ENCODE peak calls at places on chromosome 2, in six cellular contexts. Q is dorsolateral prefrontal cortex, X is T-cell, C is suprapubic skin, P is uterus, E is SJSA1. B is an unnamed sample.

GRCh38 chr2:215010390-215010789 is 128.0 kb downstream of the ABCA12 start:
- DNase-seq in Q (no peak), X (no peak), C (no peak), P (no peak), E (no peak), B (no peak)

GRCh38 chr2:162090109-162090508 is 16.1 kb upstream of the DPP4 start:
- DNase-seq in Q (no peak), X (no peak), C (no peak), P (no peak), E (no peak), B (no peak)

GRCh38 chr2:2328847-2329246 is 2.2 kb downstream of the MYT1L start:
- DNase-seq in Q (peak), X (no peak), C (no peak), P (no peak), E (no peak), B (no peak)

GRCh38 chr2:217993817-217994459 is 8.9 kb downstream of the TNS1 start:
- DNase-seq in Q (no peak), X (peak), C (peak), P (peak), E (peak), B (peak)

GRCh38 chr2:174577967-174578589 is 19.5 kb downstream of the WIPF1 start:
- DNase-seq in Q (no peak), X (peak), C (no peak), P (no peak), E (peak), B (no peak)

GRCh38 chr2:12881952-12882351 is 165.2 kb downstream of the TRIB2 start:
- DNase-seq in Q (no peak), X (no peak), C (no peak), P (no peak), E (no peak), B (no peak)

GRCh38 chr2:240287496-240288086 is 147.1 kb upstream of the OTOS start:
- DNase-seq in Q (no peak), X (no peak), C (no peak), P (no peak), E (no peak), B (no peak)

GRCh38 chr2:141331127-141331526 is 799.7 kb downstream of the LRP1B start:
- DNase-seq in Q (no peak), X (no peak), C (no peak), P (no peak), E (no peak), B (no peak)

GRCh38 chr2:18401471-18401870 is 159.0 kb downstream of the RDH14 start:
- DNase-seq in Q (no peak), X (no peak), C (no peak), P (no peak), E (no peak), B (no peak)

GRCh38 chr2:16471031-16471430 is 194.6 kb downstream of the CYRIA start:
- DNase-seq in Q (no peak), X (no peak), C (no peak), P (no peak), E (no peak), B (no peak)

GRCh38 chr2:229488232-229488631 is 217.1 kb upstream of the PID1 start:
- DNase-seq in Q (no peak), X (no peak), C (no peak), P (no peak), E (no peak), B (no peak)

GRCh38 chr2:133886735-133887675 is 318.7 kb upstream of the NCKAP5 start:
- DNase-seq in Q (peak), X (peak), C (no peak), P (no peak), E (peak), B (peak)

GRCh38 chr2:240567872-240568677 is at the start of gene RNPEPL1:
- DNase-seq in Q (peak), X (peak), C (peak), P (peak), E (peak), B (peak)

GRCh38 chr2:159867557-159868330 is 69.7 kb upstream of the CD302 start:
- DNase-seq in Q (no peak), X (no peak), C (no peak), P (no peak), E (no peak), B (no peak)

GRCh38 chr2:204842731-204843490 is 297.6 kb downstream of the PARD3B start:
- DNase-seq in Q (no peak), X (no peak), C (no peak), P (peak), E (peak), B (peak)

GRCh38 chr2:164913640-164914346 is 41.5 kb downstream of the SLC38A11 start:
- DNase-seq in Q (no peak), X (no peak), C (no peak), P (no peak), E (no peak), B (no peak)

GRCh38 chr2:108383146-108383830 is 5.5 kb downstream of the SULT1C4 start:
- DNase-seq in Q (no peak), X (no peak), C (no peak), P (no peak), E (no peak), B (no peak)

GRCh38 chr2:69385443-69386151 is 1.4 kb downstream of the GFPT1 start:
- DNase-seq in Q (no peak), X (no peak), C (no peak), P (no peak), E (no peak), B (no peak)

GRCh38 chr2:142786922-142787702 is 90.4 kb upstream of the KYNU start:
- DNase-seq in Q (no peak), X (no peak), C (no peak), P (no peak), E (no peak), B (no peak)

GRCh38 chr2:118118479-118118878 is 30.2 kb downstream of the INSIG2 start:
- DNase-seq in Q (no peak), X (no peak), C (no peak), P (no peak), E (no peak), B (no peak)

GRCh38 chr2:99141110-99142108 is at the start of gene C2orf15:
- DNase-seq in Q (peak), X (peak), C (peak), P (peak), E (peak), B (peak)

GRCh38 chr2:58428553-58429284 is 187.6 kb upstream of the FANCL start:
- DNase-seq in Q (no peak), X (no peak), C (no peak), P (no peak), E (no peak), B (no peak)

GRCh38 chr2:154375625-154376020 is 322.9 kb upstream of the KCNJ3 start:
- DNase-seq in Q (peak), X (no peak), C (no peak), P (no peak), E (no peak), B (no peak)